ENCODE peak calls at places on chromosome 9, in seven cellular contexts. A is right atrium auricular region; H is fibroblast of lung; Z is GM06990; W is nephron progenitor cell; U is activated CD8-positive, alpha-beta T cell treated with anti-CD3 and anti-CD28 coated beads for 36 hours; L is hepatocyte. E is an unnamed sample.

GRCh38 chr9:108759835-108760234 is 96.0 kb downstream of the ACTL7B start:
- DNase-seq in A (no peak), H (no peak), Z (no peak), W (no peak), U (no peak), L (no peak), E (no peak)

GRCh38 chr9:121607434-121608248 is 43.8 kb upstream of the DAB2IP start:
- DNase-seq in A (peak), H (no peak), Z (no peak), W (no peak), U (no peak), L (peak), E (no peak)

GRCh38 chr9:1619915-1620705 is 395.0 kb upstream of the SMARCA2 start:
- DNase-seq in A (no peak), H (peak), Z (no peak), W (no peak), U (no peak), L (no peak), E (no peak)

GRCh38 chr9:93298498-93299417 is 114.8 kb downstream of the WNK2 start:
- DNase-seq in A (peak), H (no peak), Z (no peak), W (no peak), U (no peak), L (no peak), E (peak)

GRCh38 chr9:74555015-74555414 is 57.9 kb downstream of the RORB start:
- DNase-seq in A (no peak), H (no peak), Z (no peak), W (peak), U (no peak), L (peak), E (no peak)

GRCh38 chr9:125694478-125694877 is 12.5 kb downstream of the MAPKAP1 start:
- DNase-seq in A (no peak), H (no peak), Z (no peak), W (no peak), U (no peak), L (no peak), E (no peak)

GRCh38 chr9:127890053-127890452 is 9.3 kb downstream of the ST6GALNAC6 start:
- DNase-seq in A (no peak), H (no peak), Z (no peak), W (no peak), U (no peak), L (no peak), E (no peak)

GRCh38 chr9:132994410-132995120 is 16.1 kb downstream of the GFI1B start:
- DNase-seq in A (no peak), H (peak), Z (peak), W (no peak), U (peak), L (peak), E (peak)

GRCh38 chr9:22111176-22111870 is 102.2 kb upstream of the CDKN2B start:
- DNase-seq in A (no peak), H (no peak), Z (no peak), W (no peak), U (no peak), L (no peak), E (no peak)

GRCh38 chr9:91953723-91954122 is 3.7 kb upstream of the ROR2 start:
- DNase-seq in A (no peak), H (no peak), Z (no peak), W (no peak), U (no peak), L (no peak), E (no peak)

GRCh38 chr9:37760416-37761165 is 7.0 kb downstream of the TRMT10B start:
- DNase-seq in A (no peak), H (peak), Z (no peak), W (no peak), U (no peak), L (no peak), E (no peak)

GRCh38 chr9:37329576-37329975 is 92.9 kb upstream of the GRHPR start:
- DNase-seq in A (no peak), H (peak), Z (no peak), W (no peak), U (peak), L (no peak), E (no peak)

GRCh38 chr9:25374281-25374680 is 304.0 kb downstream of the TUSC1 start:
- DNase-seq in A (no peak), H (no peak), Z (no peak), W (no peak), U (no peak), L (no peak), E (no peak)

GRCh38 chr9:128070874-128071273 is 2.8 kb downstream of the SLC25A25 start:
- DNase-seq in A (no peak), H (no peak), Z (no peak), W (no peak), U (no peak), L (no peak), E (no peak)

GRCh38 chr9:557601-558201 is 283.8 kb upstream of the DMRT1 start:
- DNase-seq in A (no peak), H (no peak), Z (no peak), W (no peak), U (no peak), L (no peak), E (no peak)

GRCh38 chr9:133661846-133662636 is 25.9 kb downstream of the DBH start:
- DNase-seq in A (no peak), H (no peak), Z (no peak), W (no peak), U (no peak), L (no peak), E (no peak)

GRCh38 chr9:73269430-73270101 is 117.9 kb downstream of the ANXA1 start:
- DNase-seq in A (no peak), H (peak), Z (no peak), W (no peak), U (no peak), L (peak), E (no peak)

GRCh38 chr9:124410321-124410913 is 4.8 kb downstream of the PSMB7 start:
- DNase-seq in A (no peak), H (peak), Z (no peak), W (no peak), U (no peak), L (no peak), E (no peak)
- TF ChIP-seq CTCF in A (no peak), H (no peak), Z (peak), W (peak), U (peak), L (peak), E (no peak)

GRCh38 chr9:116904165-116904564 is 217.1 kb downstream of the TRIM32 start:
- DNase-seq in A (no peak), H (no peak), Z (no peak), W (no peak), U (no peak), L (no peak), E (no peak)
- TF ChIP-seq CTCF in A (no peak), H (no peak), Z (no peak), W (no peak), U (no peak), L (no peak), E (no peak)

DNA sequence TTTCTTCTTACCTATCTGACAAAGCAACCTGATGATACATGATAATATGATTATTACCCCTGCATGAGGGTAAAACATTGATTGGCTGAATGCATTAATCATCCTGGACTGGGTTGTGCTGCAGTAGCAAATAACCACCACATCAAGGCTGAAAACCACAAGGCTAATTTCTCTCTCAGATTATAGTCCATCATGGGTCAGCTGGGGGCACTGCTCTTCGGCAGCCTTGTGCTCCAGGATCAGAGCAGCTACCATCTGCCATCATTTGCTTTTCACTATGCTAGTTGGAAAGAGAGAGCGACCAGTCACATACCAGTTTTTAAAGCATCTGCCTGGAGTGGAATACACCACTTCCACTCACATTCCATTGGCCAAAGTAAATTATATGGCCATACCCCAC is 383.5 kb downstream of the RASEF start:
- DNase-seq in A (no peak), H (no peak), Z (no peak), W (no peak), U (no peak), L (no peak), E (no peak)
- TF ChIP-seq CTCF in A (no peak), H (no peak), Z (no peak), W (no peak), U (no peak), L (no peak), E (no peak)

DNA sequence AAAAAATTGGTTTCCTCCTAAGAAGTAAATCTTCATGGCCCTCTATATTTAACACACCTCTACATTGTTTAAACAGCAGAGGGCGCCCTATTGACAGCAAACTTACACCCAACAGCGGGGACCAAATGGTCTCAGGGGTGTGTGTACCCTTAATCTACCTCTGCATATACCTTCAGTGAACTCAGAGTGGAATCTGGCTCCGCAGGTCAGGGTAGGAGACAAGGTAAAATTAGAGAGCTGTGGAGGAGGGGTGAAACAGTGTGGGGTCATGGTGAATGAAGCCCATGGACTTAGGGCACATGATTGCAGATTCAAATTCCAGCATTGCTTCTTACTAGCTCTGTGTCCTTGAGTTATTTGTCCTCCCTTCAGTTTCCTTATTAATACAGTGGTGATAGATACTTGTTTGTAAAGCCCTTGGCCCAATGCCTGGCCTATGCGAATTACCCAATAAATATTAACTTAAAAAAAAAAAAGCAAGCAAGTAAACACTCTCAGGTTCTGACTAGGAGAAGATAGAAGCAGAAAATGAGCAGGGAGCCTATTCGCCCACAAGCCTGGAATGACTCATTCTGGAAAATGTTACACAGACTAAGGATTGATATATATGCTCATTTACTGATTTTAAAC is 122.9 kb downstream of the CAVIN4 start:
- DNase-seq in A (no peak), H (no peak), Z (no peak), W (peak), U (peak), L (peak), E (no peak)
- TF ChIP-seq CTCF in A (no peak), H (no peak), Z (peak), W (peak), U (peak), L (peak), E (peak)

DNA sequence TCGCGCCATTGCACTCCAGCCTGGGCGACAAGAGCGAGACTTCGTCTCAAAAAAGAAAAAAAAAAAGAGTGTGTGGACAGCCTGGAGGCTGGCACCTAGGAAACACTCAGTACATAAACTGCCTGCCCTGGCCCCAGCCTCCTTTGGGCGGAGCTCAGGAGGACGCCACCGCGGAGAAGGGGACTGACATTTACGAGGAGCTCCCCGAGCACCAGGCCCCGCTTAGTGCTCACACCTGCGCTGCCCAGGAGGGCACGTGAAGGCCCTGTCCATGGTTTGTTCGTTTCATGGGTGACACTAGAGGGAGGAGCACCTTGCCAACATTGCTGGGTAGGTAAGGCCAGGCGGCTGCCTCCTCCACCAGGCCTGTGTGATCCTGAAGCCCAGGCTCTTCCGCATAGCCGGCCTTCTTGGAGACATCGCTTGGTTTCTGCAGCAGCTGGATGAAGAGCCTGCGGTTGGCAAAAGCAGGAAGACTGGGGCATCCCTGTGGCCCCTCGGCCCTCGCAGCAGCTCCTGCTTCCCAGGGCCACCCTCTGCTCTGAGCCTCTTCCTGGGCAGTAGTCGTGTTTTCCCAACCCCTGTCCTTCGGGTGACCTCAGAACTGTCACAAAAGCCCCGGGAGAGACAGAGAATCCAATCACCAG is 26.2 kb upstream of the LAMC3 start:
- DNase-seq in A (no peak), H (no peak), Z (no peak), W (no peak), U (no peak), L (no peak), E (no peak)
- TF ChIP-seq CTCF in A (no peak), H (no peak), Z (no peak), W (no peak), U (no peak), L (no peak), E (no peak)

DNA sequence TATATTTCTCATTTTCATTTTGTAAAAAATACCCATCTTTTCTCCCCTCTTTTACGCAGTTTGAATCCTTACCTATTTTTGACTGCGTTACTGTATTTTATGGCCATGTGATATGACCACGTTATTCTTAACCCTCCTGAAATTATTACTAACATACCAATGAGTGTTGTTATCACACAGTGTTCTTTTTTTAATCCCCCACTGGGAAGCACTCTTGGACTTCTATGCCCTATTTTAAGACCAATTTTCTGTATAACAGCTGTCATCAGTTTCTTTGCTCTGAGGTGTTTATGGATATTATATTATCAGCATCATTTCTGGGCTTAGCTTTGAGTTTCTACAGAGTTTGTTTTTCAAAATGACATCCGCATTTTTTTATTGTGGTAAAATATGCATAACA is 71.1 kb downstream of the CFAP95 start:
- DNase-seq in A (no peak), H (no peak), Z (no peak), W (no peak), U (no peak), L (no peak), E (no peak)
- TF ChIP-seq CTCF in A (no peak), H (no peak), Z (no peak), W (no peak), U (no peak), L (no peak), E (no peak)

GRCh38 chr9:98773721-98774120 is 22.6 kb downstream of the ANKS6 start:
- DNase-seq in A (no peak), H (no peak), Z (no peak), W (no peak), U (no peak), L (no peak), E (no peak)
- TF ChIP-seq CTCF in A (no peak), H (no peak), Z (peak), W (peak), U (no peak), L (no peak), E (no peak)

GRCh38 chr9:86962692-86963091 is 15.4 kb upstream of the GAS1 start:
- DNase-seq in A (no peak), H (no peak), Z (no peak), W (no peak), U (no peak), L (no peak), E (no peak)
- TF ChIP-seq CTCF in A (no peak), H (no peak), Z (no peak), W (no peak), U (no peak), L (no peak), E (no peak)

GRCh38 chr9:110877376-110877775 is 160.9 kb downstream of the LPAR1 start:
- DNase-seq in A (no peak), H (no peak), Z (no peak), W (no peak), U (no peak), L (no peak), E (no peak)

GRCh38 chr9:110871736-110872135 is 166.5 kb downstream of the LPAR1 start:
- DNase-seq in A (no peak), H (no peak), Z (no peak), W (no peak), U (no peak), L (no peak), E (no peak)

GRCh38 chr9:110869931-110870330 is 168.3 kb downstream of the LPAR1 start:
- DNase-seq in A (no peak), H (no peak), Z (peak), W (no peak), U (no peak), L (no peak), E (no peak)

GRCh38 chr9:110880123-110880522 is 158.1 kb downstream of the LPAR1 start:
- DNase-seq in A (no peak), H (peak), Z (no peak), W (peak), U (no peak), L (no peak), E (no peak)

DNA sequence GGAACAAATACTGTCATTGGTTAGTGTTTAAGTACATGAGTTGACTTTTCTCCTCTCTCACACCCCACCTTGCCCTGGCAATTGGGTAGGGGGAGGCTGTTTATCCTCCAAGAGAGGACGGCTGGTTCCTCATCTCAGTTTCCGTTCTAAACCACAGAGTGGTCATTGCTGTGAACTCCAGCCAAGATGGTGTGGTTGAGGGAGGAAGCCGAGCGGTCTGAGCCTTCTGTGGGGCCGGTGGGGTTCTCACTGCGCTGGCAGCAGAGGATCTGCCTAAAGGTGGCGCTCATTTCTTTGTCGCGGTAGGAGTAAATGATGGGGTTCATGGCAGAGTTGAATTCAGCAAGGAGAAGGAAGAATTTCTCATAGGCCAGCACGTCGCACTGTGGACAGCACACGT is 163.0 kb downstream of the LPAR1 start:
- DNase-seq in A (peak), H (no peak), Z (peak), W (no peak), U (peak), L (no peak), E (peak)
- TF ChIP-seq CTCF in A (no peak), H (no peak), Z (peak), W (no peak), U (peak), L (no peak), E (peak)

GRCh38 chr9:6194934-6195333 is 20.7 kb upstream of the IL33 start:
- DNase-seq in A (no peak), H (no peak), Z (no peak), W (peak), U (peak), L (no peak), E (no peak)
- TF ChIP-seq CTCF in A (no peak), H (no peak), Z (peak), W (peak), U (no peak), L (no peak), E (no peak)

E was measured in GM10248.